ENCODE peak calls at places on chromosomes 3 and 15, in nine cellular contexts. V is mammary epithelial cell; P is lower lobe of right lung; M is AG04450; X is effector memory CD4-positive, alpha-beta T cell; G is trophoblast cell; N is tibial nerve; I is esophagus squamous epithelium; D is HepG2. A is an unnamed sample.

GRCh38 chr3:157120071-157120892 is 39.7 kb downstream of the CCNL1 start:
- DNase-seq in D (peak), I (no peak), M (no peak), X (no peak), G (no peak), P (no peak), N (no peak), V (no peak), A (no peak)

GRCh38 chr15:50416920-50417319 is 7.3 kb upstream of the USP8 start:
- DNase-seq in M (no peak), V (no peak), X (no peak), N (no peak), P (no peak), I (no peak), D (no peak), G (no peak), A (no peak)

GRCh38 chr3:108879915-108880314 is 57.3 kb downstream of the TRAT1 start:
- DNase-seq in P (no peak), X (no peak), N (no peak), V (no peak), G (no peak), M (no peak), D (peak), I (no peak), A (no peak)

GRCh38 chr15:25877681-25878080 is 14.6 kb upstream of the ATP10A start:
- DNase-seq in I (no peak), V (no peak), M (no peak), N (no peak), G (peak), X (no peak), D (no peak), P (no peak), A (peak)

GRCh38 chr3:194585880-194586281 is 47.3 kb downstream of the TMEM44 start:
- DNase-seq in I (no peak), X (no peak), N (no peak), V (no peak), D (no peak), M (no peak), G (no peak), P (no peak), A (no peak)

GRCh38 chr15:67192185-67192584 is 62.3 kb downstream of the AAGAB start:
- DNase-seq in N (no peak), D (no peak), I (no peak), M (no peak), X (no peak), V (no peak), P (no peak), G (no peak), A (no peak)

GRCh38 chr3:127791221-127791913 is 30.9 kb downstream of the MGLL start:
- DNase-seq in N (peak), M (peak), V (peak), G (peak), I (no peak), X (no peak), P (no peak), D (no peak), A (peak)

GRCh38 chr3:144273611-144274010 is 302.0 kb downstream of the DIPK2A start:
- DNase-seq in P (no peak), D (no peak), X (no peak), N (no peak), V (no peak), G (no peak), I (no peak), M (no peak), A (no peak)

GRCh38 chr15:59713177-59713576 is 24.1 kb upstream of the BNIP2 start:
- DNase-seq in D (no peak), N (no peak), X (no peak), I (no peak), P (no peak), G (no peak), M (no peak), V (no peak), A (no peak)

GRCh38 chr3:153639634-153640033 is 477.6 kb downstream of the RAP2B start:
- DNase-seq in X (no peak), D (no peak), V (no peak), G (no peak), P (no peak), M (no peak), I (no peak), N (no peak), A (no peak)

GRCh38 chr3:16243706-16244490 is 20.8 kb downstream of the DPH3 start:
- DNase-seq in N (no peak), X (no peak), P (no peak), V (no peak), I (no peak), M (no peak), G (no peak), D (no peak), A (no peak)

GRCh38 chr3:117853923-117854322 is 1144.3 kb downstream of the TUSC7 start:
- DNase-seq in V (peak), G (no peak), X (no peak), M (peak), I (no peak), N (no peak), D (no peak), P (no peak), A (no peak)

GRCh38 chr15:94611656-94612055 is 380.3 kb downstream of the MCTP2 start:
- DNase-seq in G (no peak), P (no peak), D (no peak), I (no peak), M (no peak), N (no peak), V (no peak), X (no peak), A (no peak)

GRCh38 chr3:112807685-112808084 is 39.0 kb downstream of the CD200R1L start:
- DNase-seq in P (no peak), D (no peak), G (no peak), I (no peak), V (no peak), X (no peak), N (no peak), M (no peak), A (no peak)

GRCh38 chr15:71242292-71242691 is 127.0 kb downstream of the THSD4 start:
- DNase-seq in V (no peak), P (no peak), D (no peak), M (no peak), G (no peak), I (no peak), X (no peak), N (no peak), A (no peak)

GRCh38 chr3:177603137-177603603 is 405.9 kb upstream of the TBL1XR1 start:
- DNase-seq in M (no peak), V (peak), I (no peak), X (no peak), N (no peak), G (no peak), D (no peak), P (no peak), A (no peak)

GRCh38 chr3:31699309-31699953 is 166.7 kb downstream of the STT3B start:
- DNase-seq in G (no peak), M (no peak), I (no peak), N (no peak), V (peak), P (no peak), D (no peak), X (no peak), A (no peak)

GRCh38 chr15:39580630-39581500 is at the start of gene THBS1:
- DNase-seq in X (no peak), M (peak), I (peak), P (peak), V (peak), N (peak), D (peak), G (peak), A (peak)

GRCh38 chr3:164640586-164640985 is 437.7 kb downstream of the SI start:
- DNase-seq in M (no peak), P (no peak), V (no peak), I (no peak), D (no peak), X (no peak), N (no peak), G (no peak), A (no peak)

GRCh38 chr15:50219820-50220219 is 37.8 kb downstream of the SLC27A2 start:
- DNase-seq in P (no peak), X (no peak), M (no peak), I (no peak), V (peak), D (no peak), N (no peak), G (no peak), A (no peak)

GRCh38 chr15:57662091-57662744 is 44.3 kb upstream of the POLR2M start:
- DNase-seq in D (no peak), P (no peak), N (no peak), I (no peak), G (no peak), V (no peak), M (no peak), X (no peak), A (no peak)

GRCh38 chr15:39133201-39133600 is 447.7 kb upstream of the THBS1 start:
- DNase-seq in X (no peak), M (peak), P (no peak), G (peak), N (no peak), D (no peak), I (no peak), V (peak), A (no peak)

GRCh38 chr3:188257384-188257961 is 103.5 kb downstream of the LPP start:
- DNase-seq in V (no peak), I (no peak), M (no peak), X (no peak), D (no peak), G (no peak), P (no peak), N (no peak), A (no peak)

GRCh38 chr3:165837058-165837525 is at the start of gene BCHE:
- DNase-seq in P (no peak), M (peak), X (no peak), N (peak), I (no peak), G (no peak), D (no peak), V (no peak), A (no peak)
- H3K27ac ChIP-seq in P (no peak), M (no peak), X (no peak), N (no peak), I (no peak), G (no peak), D (no peak), V (no peak), A (no peak)

GRCh38 chr15:74504418-74504817 is 36.6 kb upstream of the ARID3B start:
- DNase-seq in P (no peak), V (no peak), N (no peak), D (no peak), X (no peak), M (no peak), G (no peak), I (no peak), A (no peak)
- H3K4me3 ChIP-seq in P (no peak), V (no peak), N (no peak), D (no peak), X (no peak), M (no peak), G (no peak), I (no peak), A (no peak)

GRCh38 chr15:92930776-92931175 is 30.7 kb downstream of the CHD2 start:
- DNase-seq in G (peak), V (peak), D (no peak), I (no peak), P (no peak), M (peak), X (no peak), N (no peak), A (no peak)
- H3K27ac ChIP-seq in G (peak), V (no peak), D (peak), I (peak), P (peak), M (peak), X (no peak), N (no peak), A (peak)

DNA sequence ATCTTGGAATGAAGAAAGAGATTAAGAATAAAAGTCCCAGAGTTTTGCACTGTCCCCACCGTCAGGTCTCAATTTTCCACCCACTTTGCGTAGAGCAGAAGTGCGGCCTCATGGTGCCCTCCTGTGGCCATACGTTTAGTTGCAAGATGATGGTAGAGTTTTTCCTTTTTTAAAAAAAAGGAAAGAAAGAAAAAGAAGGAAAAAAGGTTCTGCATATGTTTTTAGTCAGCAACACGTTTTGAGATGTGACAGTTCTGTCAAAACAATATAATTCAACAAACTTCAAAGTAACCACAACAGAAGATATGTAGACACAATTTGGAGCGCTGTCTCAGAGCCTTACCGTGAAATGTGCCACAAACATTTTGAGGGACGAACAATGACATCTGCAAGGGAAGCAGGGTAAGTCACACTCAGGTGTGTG is 24.6 kb downstream of the EBLN2 start:
- DNase-seq in P (no peak), N (no peak), V (no peak), G (peak), X (no peak), M (peak), I (no peak), D (peak), A (no peak)
- H3K4me3 ChIP-seq in P (no peak), N (no peak), V (no peak), G (no peak), X (no peak), M (peak), I (no peak), D (no peak), A (no peak)

GRCh38 chr15:87369269-87369668 is 887.3 kb downstream of the NTRK3 start:
- DNase-seq in M (peak), G (peak), V (peak), N (no peak), I (no peak), D (no peak), X (no peak), P (no peak), A (no peak)
- H3K27ac ChIP-seq in M (no peak), G (peak), V (peak), N (no peak), I (no peak), D (no peak), X (no peak), P (no peak), A (peak)

GRCh38 chr3:159852821-159853505 is 135.7 kb upstream of the IL12A start:
- DNase-seq in V (peak), M (no peak), X (no peak), P (peak), N (no peak), I (no peak), G (no peak), D (no peak), A (peak)
- H3K4me3 ChIP-seq in V (peak), M (peak), X (no peak), P (peak), N (peak), I (no peak), G (no peak), D (no peak), A (no peak)

GRCh38 chr3:71707600-71707999 is 17.6 kb downstream of the EIF4E3 start:
- DNase-seq in V (no peak), G (no peak), M (no peak), X (no peak), I (no peak), P (no peak), D (no peak), N (no peak), A (no peak)

GRCh38 chr3:71709908-71710511 is 15.2 kb downstream of the EIF4E3 start:
- DNase-seq in D (no peak), V (no peak), I (no peak), P (no peak), N (no peak), G (no peak), X (no peak), M (no peak), A (no peak)

GRCh38 chr3:71704915-71705314 is 20.3 kb downstream of the EIF4E3 start:
- DNase-seq in I (no peak), P (no peak), M (no peak), V (no peak), G (no peak), N (no peak), X (no peak), D (no peak), A (no peak)

GRCh38 chr3:71710906-71711494 is 14.2 kb downstream of the EIF4E3 start:
- DNase-seq in G (peak), M (no peak), D (peak), P (no peak), X (no peak), I (no peak), V (peak), N (no peak), A (no peak)

DNA sequence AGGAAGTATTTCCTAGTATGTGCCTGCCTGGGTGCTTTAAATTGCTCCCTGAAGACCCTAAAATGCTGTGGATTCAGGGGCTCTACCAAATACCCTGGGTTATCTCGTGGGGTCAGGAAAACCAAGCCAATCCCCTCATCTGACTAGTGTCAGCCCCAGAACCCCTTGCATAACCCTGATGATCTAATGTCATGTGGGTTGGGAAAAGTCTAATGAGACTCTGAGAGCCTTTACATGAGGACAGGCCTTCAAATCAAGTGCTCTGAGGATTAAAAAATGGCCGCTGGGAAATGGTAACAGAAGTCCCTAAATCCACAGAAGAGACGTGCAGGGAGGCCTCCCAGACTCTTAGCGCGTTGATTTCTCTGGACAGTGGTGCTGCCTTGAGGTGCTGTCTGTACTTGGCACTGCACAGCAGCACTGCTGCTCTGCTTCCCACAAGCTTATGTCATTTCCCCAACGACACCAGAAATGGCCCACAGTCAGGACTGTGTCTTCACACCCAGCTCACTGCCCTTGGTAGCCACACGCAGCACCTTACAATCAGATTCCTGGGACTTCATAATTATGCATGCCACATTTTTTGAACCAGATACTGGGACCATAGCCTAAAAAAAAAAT is 16.6 kb downstream of the EIF4E3 start:
- DNase-seq in G (no peak), X (no peak), M (no peak), V (no peak), N (no peak), D (no peak), P (peak), I (no peak), A (no peak)
- H3K27ac ChIP-seq in G (no peak), X (no peak), M (no peak), V (no peak), N (no peak), D (no peak), P (no peak), I (no peak), A (no peak)

DNA sequence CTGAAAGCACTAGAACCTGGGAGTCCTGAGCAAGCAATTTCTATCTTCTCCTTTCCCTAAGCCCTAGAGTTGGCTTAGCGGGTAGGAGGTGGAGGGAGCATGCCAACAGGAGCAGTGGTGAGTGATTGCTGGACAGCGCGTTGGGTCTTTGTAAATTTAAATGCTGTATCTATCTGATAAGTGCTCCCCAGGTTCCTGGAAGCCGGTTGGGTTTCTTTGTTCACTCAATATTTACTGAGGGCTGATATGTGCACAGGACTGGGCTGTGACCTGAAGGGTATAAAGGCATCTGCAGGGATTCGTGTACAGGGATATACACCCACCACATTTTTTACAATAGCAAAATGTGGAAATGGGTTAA is 2.2 kb downstream of the PDIA5 start:
- DNase-seq in G (no peak), M (no peak), I (no peak), X (no peak), P (no peak), V (no peak), N (no peak), D (peak), A (no peak)
- H3K4me3 ChIP-seq in G (no peak), M (peak), I (no peak), X (no peak), P (peak), V (no peak), N (no peak), D (peak), A (no peak)

GRCh38 chr3:96200897-96201296 is 613.5 kb upstream of the EPHA6 start:
- DNase-seq in N (no peak), V (no peak), X (no peak), D (no peak), I (no peak), M (no peak), G (no peak), P (no peak), A (no peak)

GRCh38 chr3:96201463-96201862 is 612.9 kb upstream of the EPHA6 start:
- DNase-seq in I (no peak), V (no peak), P (no peak), M (no peak), D (no peak), X (no peak), G (no peak), N (no peak), A (no peak)

GRCh38 chr3:96202181-96202580 is 612.2 kb upstream of the EPHA6 start:
- DNase-seq in G (no peak), P (no peak), I (no peak), N (no peak), M (no peak), D (no peak), X (no peak), V (no peak), A (no peak)
- H3K27ac ChIP-seq in G (no peak), P (no peak), I (no peak), N (no peak), M (no peak), D (no peak), X (no peak), V (no peak), A (no peak)